ENCODE peak calls at places on chromosomes 5 and 9, in four cellular contexts. U is AG08395; L is stimulated activated naive B cell treated with anti-CD40 and anti-IgM and Interleukin-4, amounts not matched to agents 10 μg/mL and 1 μg/mL and 100 μg/mL, for 72 hours; W is HT1080. Q is an unnamed sample.

GRCh38 chr9:88533951-88534455 is 975 bp upstream of the NXNL2 start:
- DNase-seq in L (no peak), U (peak), W (peak), Q (peak)

GRCh38 chr9:81661339-81661738 is 28.0 kb downstream of the TLE1 start:
- DNase-seq in L (no peak), W (no peak), U (no peak), Q (no peak)

GRCh38 chr5:171313481-171314206 is 4.6 kb downstream of the TLX3 start:
- DNase-seq in L (no peak), W (no peak), U (no peak), Q (no peak)

GRCh38 chr5:79990205-79990597 is 861 bp downstream of the MTX3 start:
- DNase-seq in W (peak), U (no peak), L (no peak), Q (no peak)

GRCh38 chr5:33829430-33829829 is 62.4 kb downstream of the ADAMTS12 start:
- DNase-seq in L (no peak), U (no peak), W (no peak), Q (no peak)

GRCh38 chr9:37167456-37167855 is 47.1 kb downstream of the ZCCHC7 start:
- DNase-seq in L (no peak), W (no peak), U (no peak), Q (no peak)

GRCh38 chr5:143106175-143106574 is 297.3 kb downstream of the NR3C1 start:
- DNase-seq in L (no peak), W (peak), U (peak), Q (peak)

GRCh38 chr5:29161897-29162296 is 2031.6 kb upstream of the CDH6 start:
- DNase-seq in U (no peak), L (no peak), W (no peak), Q (no peak)

GRCh38 chr5:108801776-108802175 is 54.1 kb downstream of the FER start:
- DNase-seq in W (peak), U (peak), L (no peak), Q (peak)

GRCh38 chr5:31329722-31330121 is 136.2 kb downstream of the CDH6 start:
- DNase-seq in U (peak), L (no peak), W (no peak), Q (no peak)

Q was measured in H4.